ENCODE peak calls at places on chromosomes 6 and 20, in four cellular contexts. G is lung; K is activated CD4-positive, alpha-beta T cell treated with anti-CD3 and anti-CD28 coated beads for 24 hours; I is mesothelial cell of epicardium. F is an unnamed sample.

GRCh38 chr6:11975353-11975977 is 36.6 kb upstream of the HIVEP1 start:
- DNase-seq in I (no peak), G (no peak), K (no peak), F (no peak)

GRCh38 chr6:24600903-24601302 is 45.1 kb downstream of the KIAA0319 start:
- DNase-seq in K (no peak), G (no peak), I (no peak), F (no peak)

GRCh38 chr6:107769053-107769658 is 55.0 kb downstream of the SCML4 start:
- DNase-seq in I (no peak), K (no peak), G (no peak), F (no peak)

GRCh38 chr6:109023348-109023925 is 71.2 kb downstream of the SESN1 start:
- DNase-seq in G (no peak), I (no peak), K (no peak), F (no peak)

GRCh38 chr20:326645-327031 is 1.3 kb downstream of the SOX12 start:
- DNase-seq in G (no peak), K (no peak), I (no peak), F (no peak)

GRCh38 chr20:46349742-46350056 is 41.4 kb upstream of the CDH22 start:
- DNase-seq in I (no peak), K (no peak), G (no peak), F (no peak)

GRCh38 chr6:108948252-108948651 is 100.0 kb downstream of the ARMC2 start:
- DNase-seq in I (no peak), K (no peak), G (no peak), F (no peak)

GRCh38 chr6:15476631-15477380 is 186.0 kb downstream of the DTNBP1 start:
- DNase-seq in I (no peak), K (no peak), G (no peak), F (no peak)

GRCh38 chr6:53437557-53438202 is 88.9 kb upstream of the ELOVL5 start:
- DNase-seq in K (no peak), G (peak), I (no peak), F (no peak)

GRCh38 chr6:155434117-155434516 is 21.5 kb downstream of the NOX3 start:
- DNase-seq in G (no peak), K (no peak), I (no peak), F (no peak)

GRCh38 chr20:15925376-15925775 is 647.9 kb downstream of the KIF16B start:
- DNase-seq in K (no peak), G (no peak), I (no peak), F (no peak)

GRCh38 chr20:3808141-3808479 is 12.0 kb downstream of the CDC25B start:
- DNase-seq in I (no peak), G (peak), K (no peak), F (peak)